ENCODE peak calls at places on chromosomes 13 and 19, in four cellular contexts. C, S, R and O are unnamed samples.

GRCh38 chr13:59519776-59520175 is 644.0 kb downstream of the DIAPH3 start:
- DNase-seq in R (no peak), S (no peak), C (no peak), O (no peak)

GRCh38 chr13:23570099-23570926 is at the start of gene TNFRSF19:
- DNase-seq in C (peak), R (peak), S (peak), O (no peak)

GRCh38 chr13:44619651-44620050 is 43.5 kb upstream of the TSC22D1 start:
- DNase-seq in C (no peak), R (no peak), S (no peak), O (no peak)

GRCh38 chr19:12723643-12724426 is at the start of gene TNPO2:
- DNase-seq in S (peak), R (peak), C (peak), O (peak)

GRCh38 chr13:22107549-22107948 is 436.7 kb downstream of the FGF9 start:
- DNase-seq in S (no peak), R (no peak), C (no peak), O (no peak)

GRCh38 chr19:35195822-35196221 is 32.7 kb downstream of the FAM187B start:
- DNase-seq in C (no peak), R (no peak), S (no peak), O (no peak)

GRCh38 chr13:29319451-29319850 is 276.0 kb downstream of the SLC7A1 start:
- DNase-seq in R (no peak), C (no peak), S (no peak), O (no peak)

GRCh38 chr19:2627855-2628254 is 74.6 kb downstream of the GNG7 start:
- DNase-seq in R (no peak), S (no peak), C (no peak), O (no peak)

GRCh38 chr13:74015137-74015536 is 119.1 kb downstream of the KLF12 start:
- DNase-seq in C (no peak), S (no peak), R (no peak), O (no peak)

GRCh38 chr13:20414475-20415287 is 111.0 kb downstream of the CRYL1 start:
- DNase-seq in S (no peak), C (no peak), R (no peak), O (no peak)

GRCh38 chr19:17294051-17294891 is 9.0 kb downstream of the ABHD8 start:
- DNase-seq in R (no peak), C (no peak), S (no peak), O (no peak)

GRCh38 chr19:37148214-37148613 is 24.3 kb downstream of the ZNF585A start:
- DNase-seq in R (no peak), C (no peak), S (no peak), O (no peak)

GRCh38 chr19:16249826-16250434 is 52.2 kb downstream of the AP1M1 start:
- DNase-seq in R (no peak), C (no peak), S (peak), O (no peak)

GRCh38 chr19:47720669-47721068 is 7.4 kb downstream of the EHD2 start:
- DNase-seq in R (no peak), C (no peak), S (no peak), O (no peak)

GRCh38 chr19:14375055-14375581 is 6.1 kb upstream of the ADGRE5 start:
- DNase-seq in C (no peak), R (no peak), S (no peak), O (no peak)

GRCh38 chr13:26721251-26721939 is 39.2 kb downstream of the GPR12 start:
- DNase-seq in S (no peak), R (peak), C (peak), O (no peak)

GRCh38 chr19:35229601-35230000 is 1.1 kb upstream of the FAM187B start:
- DNase-seq in C (no peak), S (no peak), R (no peak), O (no peak)

GRCh38 chr13:25887962-25888655 is 163.7 kb downstream of the SHISA2 start:
- DNase-seq in S (no peak), R (no peak), C (no peak), O (no peak)

GRCh38 chr19:14476307-14476662 is 1.1 kb upstream of the PTGER1 start:
- DNase-seq in S (no peak), R (no peak), C (no peak), O (no peak)

GRCh38 chr13:95924389-95924994 is 128.7 kb downstream of the UGGT2 start:
- DNase-seq in S (peak), C (no peak), R (no peak), O (no peak)

GRCh38 chr13:46804391-46804815 is 7.4 kb upstream of the ESD start:
- DNase-seq in C (no peak), R (no peak), S (peak), O (no peak)

GRCh38 chr19:52941941-52942370 is 18.7 kb upstream of the ZNF888 start:
- DNase-seq in R (no peak), S (peak), C (no peak), O (no peak)

GRCh38 chr19:56167064-56167578 is 8.7 kb upstream of the GALP start:
- DNase-seq in R (no peak), C (no peak), S (no peak), O (no peak)

GRCh38 chr13:112105244-112105681 is 38.3 kb downstream of the SOX1 start:
- DNase-seq in R (no peak), C (no peak), S (no peak), O (no peak)

GRCh38 chr13:37090912-37091311 is 14.6 kb downstream of the CSNK1A1L start:
- DNase-seq in S (no peak), R (no peak), C (no peak), O (no peak)

GRCh38 chr19:12365094-12365371 is 450 bp downstream of the ZNF442 start:
- DNase-seq in C (peak), R (no peak), S (peak), O (no peak)

GRCh38 chr13:45393941-45394570 is 24.1 kb downstream of the SLC25A30 start:
- DNase-seq in R (peak), C (peak), S (peak), O (no peak)

GRCh38 chr19:53424968-53425597 is 6.7 kb upstream of the ZNF761 start:
- DNase-seq in R (peak), S (peak), C (peak), O (peak)

GRCh38 chr19:48461651-48461981 is 6.2 kb downstream of the KCNJ14 start:
- DNase-seq in R (no peak), S (no peak), C (no peak), O (no peak)